ENCODE peak calls at places on chromosomes 13 and 19, in seven cellular contexts. Y is left lung, W is choroid plexus epithelial cell, K is ascending aorta, V is brain microvascular endothelial cell, B is astrocyte of the spinal cord, Z is nephron progenitor cell. G is an unnamed sample.

GRCh38 chr19:12668937-12669271 is 2.3 kb downstream of the WDR83 start:
- DNase-seq in Y (no peak), W (peak), K (peak), V (peak), B (peak), Z (peak), G (peak)

GRCh38 chr13:23510979-23511735 is 59.1 kb upstream of the TNFRSF19 start:
- DNase-seq in Y (no peak), W (peak), K (no peak), V (peak), B (peak), Z (peak), G (no peak)

GRCh38 chr13:34561033-34561432 is 381.0 kb upstream of the NBEA start:
- DNase-seq in Y (no peak), W (no peak), K (no peak), V (no peak), B (no peak), Z (no peak), G (no peak)

GRCh38 chr13:101453784-101454201 is 1.3 kb downstream of the ITGBL1 start:
- DNase-seq in Y (peak), W (no peak), K (no peak), V (no peak), B (no peak), Z (no peak), G (no peak)

GRCh38 chr19:49533551-49534488 is 6.0 kb downstream of the RCN3 start:
- DNase-seq in Y (peak), W (peak), K (peak), V (peak), B (peak), Z (peak), G (peak)

GRCh38 chr19:10286803-10287737 is at the start of gene ICAM4:
- DNase-seq in Y (peak), W (peak), K (no peak), V (no peak), B (no peak), Z (peak), G (peak)

GRCh38 chr13:109381546-109382180 is 404.7 kb downstream of the IRS2 start:
- DNase-seq in Y (no peak), W (peak), K (no peak), V (peak), B (peak), Z (no peak), G (no peak)

GRCh38 chr13:48449656-48450055 is 36.7 kb upstream of the LPAR6 start:
- DNase-seq in Y (no peak), W (no peak), K (no peak), V (no peak), B (no peak), Z (no peak), G (no peak)

GRCh38 chr19:4114181-4114580 is 9.7 kb downstream of the MAP2K2 start:
- DNase-seq in Y (no peak), W (no peak), K (no peak), V (no peak), B (no peak), Z (no peak), G (no peak)

GRCh38 chr13:30739646-30740642 is 4.6 kb downstream of the ALOX5AP start:
- DNase-seq in Y (no peak), W (peak), K (no peak), V (peak), B (peak), Z (no peak), G (no peak)

GRCh38 chr19:7188682-7189629 is 105.3 kb downstream of the INSR start:
- DNase-seq in Y (no peak), W (no peak), K (no peak), V (no peak), B (no peak), Z (no peak), G (no peak)

GRCh38 chr19:48654299-48655059 is 8.5 kb upstream of the CA11 start:
- DNase-seq in Y (no peak), W (peak), K (no peak), V (no peak), B (peak), Z (no peak), G (no peak)

GRCh38 chr19:39916236-39916635 is 18.2 kb downstream of the FCGBP start:
- DNase-seq in Y (no peak), W (no peak), K (no peak), V (no peak), B (no peak), Z (no peak), G (peak)

GRCh38 chr19:56732974-56733373 is 61.4 kb upstream of the ZNF835 start:
- DNase-seq in Y (no peak), W (no peak), K (no peak), V (no peak), B (no peak), Z (peak), G (no peak)

GRCh38 chr13:29939158-29939557 is 88.7 kb upstream of the UBL3 start:
- DNase-seq in Y (no peak), W (no peak), K (no peak), V (no peak), B (no peak), Z (no peak), G (no peak)

GRCh38 chr13:94121686-94122085 is 357.8 kb downstream of the DCT start:
- DNase-seq in Y (no peak), W (peak), K (no peak), V (peak), B (peak), Z (no peak), G (no peak)

GRCh38 chr13:113158946-113159345 is 498 bp downstream of the PROZ start:
- DNase-seq in Y (no peak), W (no peak), K (no peak), V (no peak), B (no peak), Z (no peak), G (no peak)

GRCh38 chr19:7292950-7293794 is 1.0 kb downstream of the INSR start:
- DNase-seq in Y (peak), W (no peak), K (peak), V (no peak), B (no peak), Z (peak), G (no peak)

GRCh38 chr19:53808710-53809125 is 15.4 kb downstream of the NLRP12 start:
- DNase-seq in Y (no peak), W (peak), K (no peak), V (peak), B (peak), Z (no peak), G (no peak)

GRCh38 chr13:27024781-27025492 is 146.7 kb downstream of the USP12 start:
- DNase-seq in Y (no peak), W (no peak), K (no peak), V (no peak), B (no peak), Z (no peak), G (peak)

GRCh38 chr13:27379694-27380596 is 44.5 kb upstream of the GTF3A start:
- DNase-seq in Y (no peak), W (peak), K (peak), V (peak), B (peak), Z (peak), G (peak)

GRCh38 chr19:5913739-5914357 is at the start of gene CAPS:
- DNase-seq in Y (peak), W (peak), K (peak), V (no peak), B (peak), Z (no peak), G (no peak)

GRCh38 chr13:33172911-33173310 is 112.6 kb downstream of the STARD13 start:
- DNase-seq in Y (no peak), W (no peak), K (no peak), V (no peak), B (no peak), Z (no peak), G (no peak)

GRCh38 chr19:619286-620002 is 13.9 kb downstream of the POLRMT start:
- DNase-seq in Y (no peak), W (no peak), K (no peak), V (no peak), B (no peak), Z (no peak), G (no peak)

GRCh38 chr13:19169991-19170390 is 11.6 kb downstream of the TUBA3C start:
- DNase-seq in Y (no peak), W (no peak), K (no peak), V (no peak), B (no peak), Z (no peak), G (no peak)

GRCh38 chr19:52735734-52736133 is 890 bp upstream of the ZNF611 start:
- DNase-seq in Y (peak), W (peak), K (peak), V (peak), B (peak), Z (peak), G (peak)

GRCh38 chr19:6423499-6424189 is 967 bp downstream of the KHSRP start:
- DNase-seq in Y (peak), W (peak), K (peak), V (peak), B (peak), Z (peak), G (peak)

GRCh38 chr13:85093808-85094207 is 705.4 kb downstream of the SLITRK6 start:
- DNase-seq in Y (no peak), W (peak), K (no peak), V (peak), B (peak), Z (no peak), G (no peak)

GRCh38 chr13:77838271-77838670 is 80.4 kb downstream of the EDNRB start:
- DNase-seq in Y (no peak), W (no peak), K (no peak), V (no peak), B (no peak), Z (no peak), G (no peak)

GRCh38 chr19:14375055-14375581 is 6.1 kb upstream of the ADGRE5 start:
- DNase-seq in Y (peak), W (no peak), K (peak), V (no peak), B (no peak), Z (no peak), G (peak)

GRCh38 chr19:18814063-18814462 is 17.7 kb upstream of the UPF1 start:
- DNase-seq in Y (no peak), W (no peak), K (peak), V (no peak), B (no peak), Z (peak), G (no peak)

GRCh38 chr13:34425307-34425949 is 516.6 kb upstream of the NBEA start:
- DNase-seq in Y (no peak), W (no peak), K (no peak), V (no peak), B (no peak), Z (no peak), G (no peak)

GRCh38 chr13:59447846-59448620 is 715.7 kb downstream of the DIAPH3 start:
- DNase-seq in Y (no peak), W (peak), K (no peak), V (peak), B (peak), Z (no peak), G (no peak)

GRCh38 chr19:7852851-7853759 is 21.1 kb downstream of the PRR36 start:
- DNase-seq in Y (peak), W (peak), K (no peak), V (no peak), B (peak), Z (peak), G (no peak)

GRCh38 chr19:588758-589692 is 656 bp upstream of the HCN2 start:
- DNase-seq in Y (peak), W (no peak), K (no peak), V (no peak), B (no peak), Z (peak), G (no peak)

DNA sequence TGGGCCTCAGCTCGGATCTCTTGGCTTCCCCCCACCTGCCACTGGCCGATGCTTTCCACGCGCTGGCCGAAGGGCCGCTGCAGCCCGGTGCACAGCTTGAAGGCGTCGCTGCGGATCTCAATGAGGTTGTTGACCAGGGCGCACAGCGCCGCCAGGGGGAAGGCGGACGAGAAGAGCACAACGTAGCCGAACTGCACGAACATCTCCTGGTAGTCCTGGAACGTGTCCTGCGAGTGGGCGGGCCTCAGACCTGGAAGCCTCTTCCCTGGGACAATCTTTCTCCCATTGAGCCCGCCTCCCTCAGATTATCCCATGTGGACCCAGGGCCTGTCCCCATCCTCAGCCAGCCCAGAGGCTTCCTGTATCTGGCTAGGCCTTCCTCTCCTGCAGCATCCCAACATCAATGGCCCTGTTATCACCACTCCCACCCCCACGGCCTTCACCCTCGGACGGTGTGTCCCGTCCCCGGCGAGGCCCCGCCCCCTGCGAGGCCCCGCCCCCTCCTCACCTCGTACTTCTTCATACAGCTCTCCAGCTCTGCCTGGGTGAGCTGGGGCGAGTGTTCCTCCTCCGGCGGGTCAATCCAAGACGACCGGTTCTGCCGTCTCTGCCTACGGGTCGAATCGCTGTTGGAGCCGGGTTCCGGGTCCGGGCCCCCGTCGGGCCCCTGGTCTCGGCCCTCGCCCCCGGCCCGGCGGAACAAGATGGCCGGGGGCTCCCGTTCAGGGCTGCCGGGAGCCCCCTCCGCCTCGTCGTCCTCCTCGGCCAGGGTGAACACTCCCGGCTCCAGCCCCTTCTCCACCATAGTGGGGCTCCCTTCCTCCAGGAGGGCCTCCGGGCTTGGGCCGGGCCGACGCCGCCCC is 6.8 kb downstream of the ANO8 start:
- DNase-seq in Y (peak), W (peak), K (no peak), V (no peak), B (no peak), Z (peak), G (peak)
- TF ChIP-seq CTCF in Y (no peak), W (peak), K (no peak), V (peak), B (peak), Z (peak), G (no peak)

DNA sequence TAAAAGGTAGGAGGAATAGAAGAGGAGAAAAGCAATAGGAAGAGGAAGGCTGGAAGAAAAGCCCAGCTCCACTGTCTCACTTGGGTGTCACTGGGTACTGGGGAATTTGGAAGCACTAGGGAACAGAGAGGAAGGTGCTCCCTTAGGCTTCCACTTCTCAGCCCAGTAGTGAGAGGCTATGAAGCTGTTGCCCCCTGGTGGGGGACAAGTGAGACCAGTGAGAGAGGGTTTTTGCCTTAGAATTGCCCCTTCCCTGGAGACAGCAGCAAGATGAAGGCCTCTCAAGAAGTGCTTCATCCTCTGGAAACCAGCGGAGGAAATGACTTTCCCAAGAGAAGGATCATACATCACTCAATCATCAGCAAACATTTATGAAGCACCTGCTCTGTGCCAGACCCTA is 4.7 kb upstream of the ZNF606 start:
- DNase-seq in Y (no peak), W (peak), K (no peak), V (no peak), B (no peak), Z (no peak), G (no peak)
- TF ChIP-seq CTCF in Y (no peak), W (peak), K (no peak), V (no peak), B (no peak), Z (no peak), G (no peak)

GRCh38 chr13:111458739-111459138 is 138.3 kb downstream of the TEX29 start:
- DNase-seq in Y (no peak), W (no peak), K (no peak), V (no peak), B (no peak), Z (no peak), G (no peak)

GRCh38 chr13:111459803-111460547 is 139.5 kb downstream of the TEX29 start:
- DNase-seq in Y (no peak), W (no peak), K (no peak), V (no peak), B (no peak), Z (no peak), G (no peak)

GRCh38 chr13:111462221-111462764 is 141.9 kb downstream of the TEX29 start:
- DNase-seq in Y (no peak), W (no peak), K (no peak), V (no peak), B (no peak), Z (no peak), G (no peak)

GRCh38 chr13:111461445-111462149 is 141.2 kb downstream of the TEX29 start:
- DNase-seq in Y (no peak), W (no peak), K (no peak), V (no peak), B (no peak), Z (no peak), G (no peak)

GRCh38 chr13:111460548-111461444 is 140.4 kb downstream of the TEX29 start:
- DNase-seq in Y (no peak), W (peak), K (no peak), V (peak), B (peak), Z (peak), G (no peak)
- TF ChIP-seq CTCF in Y (no peak), W (peak), K (no peak), V (peak), B (peak), Z (peak), G (no peak)

DNA sequence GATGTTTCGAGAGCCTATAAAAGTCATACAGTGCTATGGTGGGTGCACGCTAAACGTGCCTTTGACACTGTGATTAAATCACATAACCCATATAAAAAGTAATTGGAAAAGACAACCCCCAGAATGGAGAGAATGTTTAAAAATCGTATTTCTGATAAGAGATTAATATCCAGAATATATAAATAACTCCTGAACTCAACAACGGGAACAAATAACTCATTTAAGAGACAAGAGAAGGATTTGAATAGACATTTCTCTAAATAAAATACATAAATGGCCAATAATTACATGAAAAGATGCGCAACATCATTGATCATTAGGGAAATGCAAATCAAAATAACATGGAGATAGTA is 37.0 kb upstream of the IGFL4 start:
- DNase-seq in Y (no peak), W (no peak), K (no peak), V (no peak), B (no peak), Z (no peak), G (no peak)
- TF ChIP-seq CTCF in Y (no peak), W (no peak), K (no peak), V (no peak), B (no peak), Z (peak), G (no peak)